ENCODE peak calls at places on chromosomes 4 and X, in four cellular contexts. V is endothelial cell of umbilical vein, Y is frontal cortex, T is amygdala. W is an unnamed sample.
A peak's percentile ranks its signal among the peaks of the same experiment; 100 is the strongest.

GRCh38 chr4:174408841-174409552 is 113.3 kb downstream of the HPGD start:
- DNase-seq in V (no peak), Y (no peak), T (no peak), W (no peak)

GRCh38 chrX:119669424-119670037 is 23.4 kb downstream of the SEPTIN6 start:
- DNase-seq in V (peak; percentile 68), Y (no peak), T (no peak), W (no peak)

GRCh38 chrX:1031521-1032430 is 180.7 kb downstream of the CRLF2 start:
- DNase-seq in V (no peak), Y (no peak), T (no peak), W (no peak)

GRCh38 chr4:150591284-150591874 is 9.4 kb downstream of the MAB21L2 start:
- DNase-seq in V (no peak), Y (no peak), T (no peak), W (no peak)

GRCh38 chr4:82528868-82529267 is 32.9 kb downstream of the TMEM150C start:
- DNase-seq in V (no peak), Y (no peak), T (no peak), W (no peak)

GRCh38 chr4:165627548-165627947 is 245.5 kb upstream of the TLL1 start:
- DNase-seq in V (peak; percentile 8), Y (no peak), T (no peak), W (no peak)

GRCh38 chr4:134057356-134057755 is 144.2 kb downstream of the PABPC4L start:
- DNase-seq in V (no peak), Y (no peak), T (no peak), W (no peak)

GRCh38 chr4:84932462-84932861 is 34.0 kb downstream of the WDFY3 start:
- DNase-seq in V (no peak), Y (no peak), T (no peak), W (no peak)

GRCh38 chr4:140609548-140610425 is 41.0 kb upstream of the UCP1 start:
- DNase-seq in V (peak; percentile 75), Y (peak; percentile 38), T (peak; percentile 7), W (no peak)

GRCh38 chrX:111467896-111468295 is 43.5 kb upstream of the SERTM2 start:
- DNase-seq in V (no peak), Y (no peak), T (no peak), W (peak; percentile 13)

GRCh38 chrX:41692162-41692749 is 3.5 kb downstream of the GPR34 start:
- DNase-seq in V (no peak), Y (no peak), T (no peak), W (no peak)

GRCh38 chrX:21745756-21746155 is 12.2 kb downstream of the SMPX start:
- DNase-seq in V (peak; percentile 24), Y (no peak), T (peak; percentile 5), W (no peak)

GRCh38 chr4:44736900-44737299 is 10.5 kb upstream of the GNPDA2 start:
- DNase-seq in V (no peak), Y (no peak), T (no peak), W (no peak)

GRCh38 chr4:96983830-96984229 is 1143.9 kb downstream of the PDHA2 start:
- DNase-seq in V (peak; percentile 5), Y (no peak), T (no peak), W (no peak)

GRCh38 chr4:29970626-29971025 is 749.5 kb upstream of the PCDH7 start:
- DNase-seq in V (peak; percentile 7), Y (no peak), T (no peak), W (no peak)

GRCh38 chrX:110125435-110125834 is 122.5 kb downstream of the TMEM164 start:
- DNase-seq in V (peak; percentile 15), Y (no peak), T (no peak), W (no peak)

GRCh38 chr4:83237591-83237990 is 47.0 kb downstream of the COQ2 start:
- DNase-seq in V (no peak), Y (no peak), T (no peak), W (no peak)

GRCh38 chr4:185210102-185210981 is 944 bp downstream of the SNX25 start:
- DNase-seq in V (peak; percentile 67), Y (peak; percentile 49), T (peak; percentile 63), W (no peak)

GRCh38 chr4:113131621-113132020 is 82.2 kb downstream of the ANK2 start:
- DNase-seq in V (no peak), Y (no peak), T (no peak), W (no peak)

GRCh38 chr4:144294211-144294610 is 153.7 kb upstream of the GYPA start:
- DNase-seq in V (no peak), Y (no peak), T (no peak), W (no peak)

GRCh38 chr4:173334891-173335754 is 965 bp upstream of the HMGB2 start:
- DNase-seq in V (peak; percentile 72), Y (peak; percentile 50), T (peak; percentile 66), W (peak; percentile 69)

GRCh38 chr4:6916587-6917444 is 7.2 kb downstream of the TBC1D14 start:
- DNase-seq in V (peak; percentile 20), Y (no peak), T (no peak), W (peak; percentile 93)

GRCh38 chr4:153215976-153216375 is 11.7 kb downstream of the TRIM2 start:
- DNase-seq in V (no peak), Y (no peak), T (no peak), W (no peak)

GRCh38 chr4:14850374-14851097 is 151.7 kb upstream of the CPEB2 start:
- DNase-seq in V (no peak), Y (no peak), T (no peak), W (no peak)

GRCh38 chr4:931194-931959 is 739 bp downstream of the GAK start:
- DNase-seq in V (peak; percentile 34), Y (no peak), T (no peak), W (peak; percentile 90)

GRCh38 chrX:111151764-111152163 is 55.8 kb downstream of the PAK3 start:
- DNase-seq in V (no peak), Y (no peak), T (no peak), W (no peak)

GRCh38 chr4:7302781-7303180 is 110.4 kb downstream of the SORCS2 start:
- DNase-seq in V (no peak), Y (no peak), T (no peak), W (no peak)

GRCh38 chrX:151801980-151802379 is 67.4 kb downstream of the CNGA2 start:
- DNase-seq in V (peak; percentile 8), Y (no peak), T (no peak), W (no peak)

GRCh38 chr4:16715482-16715881 is 183.0 kb downstream of the LDB2 start:
- DNase-seq in V (no peak), Y (no peak), T (no peak), W (no peak)

GRCh38 chr4:168832746-168833575 is 177.1 kb downstream of the CBR4 start:
- DNase-seq in V (peak; percentile 32), Y (no peak), T (peak; percentile 41), W (peak; percentile 89)

GRCh38 chrX:22203186-22203585 is 69.5 kb upstream of the CBLL2 start:
- DNase-seq in V (no peak), Y (no peak), T (no peak), W (no peak)

GRCh38 chr4:61440306-61440705 is 240.2 kb downstream of the ADGRL3 start:
- DNase-seq in V (no peak), Y (no peak), T (no peak), W (no peak)

GRCh38 chrX:19824603-19825002 is 62.8 kb downstream of the SH3KBP1 start:
- DNase-seq in V (no peak), Y (no peak), T (no peak), W (no peak)

GRCh38 chrX:32597777-32598176 is 613.6 kb downstream of the DMD start:
- DNase-seq in V (no peak), Y (no peak), T (no peak), W (no peak)

GRCh38 chr4:73944061-73944875 is 37.6 kb downstream of the PF4 start:
- DNase-seq in V (peak; percentile 24), Y (no peak), T (no peak), W (no peak)

W was measured in lower leg skin.